ENCODE peak calls at places on chromosomes 4 and X, in five cellular contexts. One of them, this sample, is unnamed.

GRCh38 chr4:67576538-67576937 is 18.0 kb downstream of the STAP1 start:
- DNase-seq in GM04504: no peak
- DNase-seq in stomach: no peak
- DNase-seq in activated CD8-positive, alpha-beta memory T cell treated with anti-CD3 and anti-CD28 coated beads, Interleukin-2, amount 50 U/mL, for 48 hours: no peak
- DNase-seq in NAMALWA: no peak
- DNase-seq in this sample: no peak

GRCh38 chrX:21972721-21973120 is 32.2 kb downstream of the SMS start:
- DNase-seq in stomach: no peak
- DNase-seq in NAMALWA: peak
- DNase-seq in activated CD8-positive, alpha-beta memory T cell treated with anti-CD3 and anti-CD28 coated beads, Interleukin-2, amount 50 U/mL, for 48 hours: no peak
- DNase-seq in GM04504: no peak
- DNase-seq in this sample: no peak

GRCh38 chr4:74444891-74445642 is at the start of gene AREG:
- DNase-seq in NAMALWA: peak
- DNase-seq in stomach: peak
- DNase-seq in activated CD8-positive, alpha-beta memory T cell treated with anti-CD3 and anti-CD28 coated beads, Interleukin-2, amount 50 U/mL, for 48 hours: peak
- DNase-seq in GM04504: no peak
- DNase-seq in this sample: peak

GRCh38 chrX:65697173-65697572 is 29.7 kb downstream of the MSN start:
- DNase-seq in NAMALWA: no peak
- DNase-seq in GM04504: peak
- DNase-seq in stomach: no peak
- DNase-seq in activated CD8-positive, alpha-beta memory T cell treated with anti-CD3 and anti-CD28 coated beads, Interleukin-2, amount 50 U/mL, for 48 hours: no peak
- DNase-seq in this sample: no peak

GRCh38 chr4:2729533-2729875 is 26.6 kb downstream of the TNIP2 start:
- DNase-seq in GM04504: no peak
- DNase-seq in NAMALWA: no peak
- DNase-seq in activated CD8-positive, alpha-beta memory T cell treated with anti-CD3 and anti-CD28 coated beads, Interleukin-2, amount 50 U/mL, for 48 hours: no peak
- DNase-seq in stomach: no peak
- DNase-seq in this sample: no peak

GRCh38 chr4:161248880-161249279 is 914.9 kb downstream of the FSTL5 start:
- DNase-seq in stomach: no peak
- DNase-seq in NAMALWA: no peak
- DNase-seq in activated CD8-positive, alpha-beta memory T cell treated with anti-CD3 and anti-CD28 coated beads, Interleukin-2, amount 50 U/mL, for 48 hours: no peak
- DNase-seq in GM04504: no peak
- DNase-seq in this sample: no peak

GRCh38 chr4:8700576-8700975 is 108.0 kb downstream of the CPZ start:
- DNase-seq in stomach: peak
- DNase-seq in GM04504: no peak
- DNase-seq in activated CD8-positive, alpha-beta memory T cell treated with anti-CD3 and anti-CD28 coated beads, Interleukin-2, amount 50 U/mL, for 48 hours: peak
- DNase-seq in NAMALWA: no peak
- DNase-seq in this sample: no peak

GRCh38 chrX:7351946-7352345 is 204.0 kb upstream of the PUDP start:
- DNase-seq in activated CD8-positive, alpha-beta memory T cell treated with anti-CD3 and anti-CD28 coated beads, Interleukin-2, amount 50 U/mL, for 48 hours: no peak
- DNase-seq in GM04504: no peak
- DNase-seq in NAMALWA: no peak
- DNase-seq in stomach: no peak
- DNase-seq in this sample: no peak

GRCh38 chr4:30821891-30822612 is 101.9 kb downstream of the PCDH7 start:
- DNase-seq in GM04504: no peak
- DNase-seq in NAMALWA: no peak
- DNase-seq in stomach: no peak
- DNase-seq in activated CD8-positive, alpha-beta memory T cell treated with anti-CD3 and anti-CD28 coated beads, Interleukin-2, amount 50 U/mL, for 48 hours: no peak
- DNase-seq in this sample: no peak

GRCh38 chrX:39491548-39492297 is 606.0 kb downstream of the BCOR start:
- DNase-seq in stomach: no peak
- DNase-seq in GM04504: no peak
- DNase-seq in NAMALWA: peak
- DNase-seq in activated CD8-positive, alpha-beta memory T cell treated with anti-CD3 and anti-CD28 coated beads, Interleukin-2, amount 50 U/mL, for 48 hours: peak
- DNase-seq in this sample: no peak

GRCh38 chrX:6132970-6133369 is 95.7 kb downstream of the NLGN4X start:
- DNase-seq in activated CD8-positive, alpha-beta memory T cell treated with anti-CD3 and anti-CD28 coated beads, Interleukin-2, amount 50 U/mL, for 48 hours: no peak
- DNase-seq in NAMALWA: no peak
- DNase-seq in stomach: no peak
- DNase-seq in GM04504: no peak
- DNase-seq in this sample: no peak

GRCh38 chr4:26023191-26023972 is 109.4 kb downstream of the SMIM20 start:
- DNase-seq in activated CD8-positive, alpha-beta memory T cell treated with anti-CD3 and anti-CD28 coated beads, Interleukin-2, amount 50 U/mL, for 48 hours: peak
- DNase-seq in GM04504: no peak
- DNase-seq in NAMALWA: no peak
- DNase-seq in stomach: no peak
- DNase-seq in this sample: no peak

GRCh38 chr4:180150818-180151217 is 2092.4 kb upstream of the TENM3 start:
- DNase-seq in stomach: no peak
- DNase-seq in GM04504: no peak
- DNase-seq in NAMALWA: peak
- DNase-seq in activated CD8-positive, alpha-beta memory T cell treated with anti-CD3 and anti-CD28 coated beads, Interleukin-2, amount 50 U/mL, for 48 hours: no peak
- DNase-seq in this sample: no peak

GRCh38 chr4:2849267-2850140 is 5.9 kb downstream of the ADD1 start:
- DNase-seq in stomach: peak
- DNase-seq in NAMALWA: no peak
- DNase-seq in GM04504: no peak
- DNase-seq in activated CD8-positive, alpha-beta memory T cell treated with anti-CD3 and anti-CD28 coated beads, Interleukin-2, amount 50 U/mL, for 48 hours: no peak
- DNase-seq in this sample: peak

GRCh38 chrX:151516538-151517187 is 46.8 kb upstream of the PASD1 start:
- DNase-seq in NAMALWA: no peak
- DNase-seq in stomach: no peak
- DNase-seq in activated CD8-positive, alpha-beta memory T cell treated with anti-CD3 and anti-CD28 coated beads, Interleukin-2, amount 50 U/mL, for 48 hours: no peak
- DNase-seq in GM04504: no peak
- DNase-seq in this sample: no peak

GRCh38 chrX:124488412-124489161 is 142.2 kb downstream of the SH2D1A start:
- DNase-seq in stomach: no peak
- DNase-seq in activated CD8-positive, alpha-beta memory T cell treated with anti-CD3 and anti-CD28 coated beads, Interleukin-2, amount 50 U/mL, for 48 hours: no peak
- DNase-seq in GM04504: no peak
- DNase-seq in NAMALWA: no peak
- DNase-seq in this sample: no peak

GRCh38 chr4:46934731-46935130 is 25.7 kb upstream of the COX7B2 start:
- DNase-seq in GM04504: no peak
- DNase-seq in NAMALWA: no peak
- DNase-seq in stomach: no peak
- DNase-seq in activated CD8-positive, alpha-beta memory T cell treated with anti-CD3 and anti-CD28 coated beads, Interleukin-2, amount 50 U/mL, for 48 hours: no peak
- DNase-seq in this sample: no peak

GRCh38 chr4:53651142-53651720 is 59.9 kb upstream of the LNX1 start:
- DNase-seq in activated CD8-positive, alpha-beta memory T cell treated with anti-CD3 and anti-CD28 coated beads, Interleukin-2, amount 50 U/mL, for 48 hours: no peak
- DNase-seq in NAMALWA: no peak
- DNase-seq in GM04504: no peak
- DNase-seq in stomach: peak
- DNase-seq in this sample: no peak

GRCh38 chrX:20519826-20520225 is 253.1 kb upstream of the RPS6KA3 start:
- DNase-seq in activated CD8-positive, alpha-beta memory T cell treated with anti-CD3 and anti-CD28 coated beads, Interleukin-2, amount 50 U/mL, for 48 hours: no peak
- DNase-seq in NAMALWA: no peak
- DNase-seq in stomach: no peak
- DNase-seq in GM04504: no peak
- DNase-seq in this sample: no peak

GRCh38 chr4:177228599-177228998 is 81.1 kb upstream of the NEIL3 start:
- DNase-seq in stomach: no peak
- DNase-seq in NAMALWA: no peak
- DNase-seq in GM04504: no peak
- DNase-seq in activated CD8-positive, alpha-beta memory T cell treated with anti-CD3 and anti-CD28 coated beads, Interleukin-2, amount 50 U/mL, for 48 hours: no peak
- DNase-seq in this sample: no peak

GRCh38 chr4:142823796-142824195 is 22.3 kb downstream of the INPP4B start:
- DNase-seq in NAMALWA: no peak
- DNase-seq in activated CD8-positive, alpha-beta memory T cell treated with anti-CD3 and anti-CD28 coated beads, Interleukin-2, amount 50 U/mL, for 48 hours: no peak
- DNase-seq in GM04504: no peak
- DNase-seq in stomach: no peak
- DNase-seq in this sample: no peak

GRCh38 chrX:104307341-104307740 is 52.6 kb upstream of the ESX1 start:
- DNase-seq in activated CD8-positive, alpha-beta memory T cell treated with anti-CD3 and anti-CD28 coated beads, Interleukin-2, amount 50 U/mL, for 48 hours: no peak
- DNase-seq in GM04504: no peak
- DNase-seq in NAMALWA: no peak
- DNase-seq in stomach: no peak
- DNase-seq in this sample: no peak

GRCh38 chrX:30735839-30736238 is 82.6 kb downstream of the GK start:
- DNase-seq in activated CD8-positive, alpha-beta memory T cell treated with anti-CD3 and anti-CD28 coated beads, Interleukin-2, amount 50 U/mL, for 48 hours: peak
- DNase-seq in GM04504: peak
- DNase-seq in NAMALWA: peak
- DNase-seq in stomach: peak
- DNase-seq in this sample: peak

GRCh38 chrX:108610141-108610540 is 126.2 kb downstream of the IRS4 start:
- DNase-seq in activated CD8-positive, alpha-beta memory T cell treated with anti-CD3 and anti-CD28 coated beads, Interleukin-2, amount 50 U/mL, for 48 hours: no peak
- DNase-seq in NAMALWA: no peak
- DNase-seq in GM04504: no peak
- DNase-seq in stomach: no peak
- DNase-seq in this sample: no peak

GRCh38 chrX:65723706-65724105 is 56.3 kb downstream of the MSN start:
- DNase-seq in NAMALWA: no peak
- DNase-seq in activated CD8-positive, alpha-beta memory T cell treated with anti-CD3 and anti-CD28 coated beads, Interleukin-2, amount 50 U/mL, for 48 hours: no peak
- DNase-seq in stomach: no peak
- DNase-seq in GM04504: no peak
- DNase-seq in this sample: no peak

GRCh38 chr4:137981277-137981676 is 260.9 kb downstream of the SLC7A11 start:
- DNase-seq in GM04504: no peak
- DNase-seq in activated CD8-positive, alpha-beta memory T cell treated with anti-CD3 and anti-CD28 coated beads, Interleukin-2, amount 50 U/mL, for 48 hours: no peak
- DNase-seq in NAMALWA: no peak
- DNase-seq in stomach: no peak
- DNase-seq in this sample: no peak

GRCh38 chrX:69025802-69026301 is 139.4 kb downstream of the PJA1 start:
- DNase-seq in GM04504: no peak
- DNase-seq in activated CD8-positive, alpha-beta memory T cell treated with anti-CD3 and anti-CD28 coated beads, Interleukin-2, amount 50 U/mL, for 48 hours: no peak
- DNase-seq in NAMALWA: no peak
- DNase-seq in stomach: no peak
- DNase-seq in this sample: no peak

GRCh38 chr4:178633263-178633662 is 1191.0 kb upstream of the AGA start:
- DNase-seq in activated CD8-positive, alpha-beta memory T cell treated with anti-CD3 and anti-CD28 coated beads, Interleukin-2, amount 50 U/mL, for 48 hours: no peak
- DNase-seq in NAMALWA: peak
- DNase-seq in stomach: no peak
- DNase-seq in GM04504: no peak
- DNase-seq in this sample: no peak

GRCh38 chr4:174362340-174362739 is 78.6 kb downstream of the CEP44 start:
- DNase-seq in NAMALWA: no peak
- DNase-seq in stomach: peak
- DNase-seq in GM04504: no peak
- DNase-seq in activated CD8-positive, alpha-beta memory T cell treated with anti-CD3 and anti-CD28 coated beads, Interleukin-2, amount 50 U/mL, for 48 hours: no peak
- DNase-seq in this sample: no peak

GRCh38 chrX:124435616-124436015 is 89.3 kb downstream of the SH2D1A start:
- DNase-seq in activated CD8-positive, alpha-beta memory T cell treated with anti-CD3 and anti-CD28 coated beads, Interleukin-2, amount 50 U/mL, for 48 hours: no peak
- DNase-seq in NAMALWA: no peak
- DNase-seq in stomach: no peak
- DNase-seq in GM04504: no peak
- DNase-seq in this sample: no peak

GRCh38 chr4:164252286-164252685 is 501.6 kb upstream of the SMIM31 start:
- DNase-seq in GM04504: no peak
- DNase-seq in activated CD8-positive, alpha-beta memory T cell treated with anti-CD3 and anti-CD28 coated beads, Interleukin-2, amount 50 U/mL, for 48 hours: no peak
- DNase-seq in NAMALWA: no peak
- DNase-seq in stomach: no peak
- DNase-seq in this sample: no peak

GRCh38 chr4:105895609-105896460 is 564 bp downstream of the NPNT start:
- DNase-seq in NAMALWA: no peak
- DNase-seq in stomach: no peak
- DNase-seq in activated CD8-positive, alpha-beta memory T cell treated with anti-CD3 and anti-CD28 coated beads, Interleukin-2, amount 50 U/mL, for 48 hours: peak
- DNase-seq in GM04504: no peak
- DNase-seq in this sample: peak

GRCh38 chrX:41482153-41482850 is 35.2 kb downstream of the NYX start:
- DNase-seq in NAMALWA: no peak
- DNase-seq in stomach: no peak
- DNase-seq in GM04504: no peak
- DNase-seq in activated CD8-positive, alpha-beta memory T cell treated with anti-CD3 and anti-CD28 coated beads, Interleukin-2, amount 50 U/mL, for 48 hours: no peak
- DNase-seq in this sample: peak

GRCh38 chrX:15464704-15465103 is 28.4 kb downstream of the PIR start:
- DNase-seq in activated CD8-positive, alpha-beta memory T cell treated with anti-CD3 and anti-CD28 coated beads, Interleukin-2, amount 50 U/mL, for 48 hours: no peak
- DNase-seq in GM04504: no peak
- DNase-seq in stomach: no peak
- DNase-seq in NAMALWA: no peak
- DNase-seq in this sample: no peak

GRCh38 chrX:137565921-137566745 is at the start of gene ZIC3:
- DNase-seq in activated CD8-positive, alpha-beta memory T cell treated with anti-CD3 and anti-CD28 coated beads, Interleukin-2, amount 50 U/mL, for 48 hours: no peak
- DNase-seq in NAMALWA: no peak
- DNase-seq in stomach: peak
- DNase-seq in GM04504: no peak
- DNase-seq in this sample: no peak

GRCh38 chr4:73589261-73589847 is 30.9 kb downstream of the RASSF6 start:
- DNase-seq in stomach: no peak
- DNase-seq in GM04504: peak
- DNase-seq in activated CD8-positive, alpha-beta memory T cell treated with anti-CD3 and anti-CD28 coated beads, Interleukin-2, amount 50 U/mL, for 48 hours: no peak
- DNase-seq in NAMALWA: peak
- DNase-seq in this sample: no peak

GRCh38 chrX:39729834-39730670 is 367.7 kb downstream of the BCOR start:
- DNase-seq in GM04504: no peak
- DNase-seq in NAMALWA: no peak
- DNase-seq in stomach: no peak
- DNase-seq in activated CD8-positive, alpha-beta memory T cell treated with anti-CD3 and anti-CD28 coated beads, Interleukin-2, amount 50 U/mL, for 48 hours: no peak
- DNase-seq in this sample: no peak

GRCh38 chr4:43471950-43472349 is 579.4 kb downstream of the GRXCR1 start:
- DNase-seq in activated CD8-positive, alpha-beta memory T cell treated with anti-CD3 and anti-CD28 coated beads, Interleukin-2, amount 50 U/mL, for 48 hours: no peak
- DNase-seq in GM04504: no peak
- DNase-seq in stomach: no peak
- DNase-seq in NAMALWA: peak
- DNase-seq in this sample: no peak

GRCh38 chrX:4118666-4119530 is 405.4 kb upstream of the PRKX start:
- DNase-seq in stomach: no peak
- DNase-seq in NAMALWA: no peak
- DNase-seq in activated CD8-positive, alpha-beta memory T cell treated with anti-CD3 and anti-CD28 coated beads, Interleukin-2, amount 50 U/mL, for 48 hours: no peak
- DNase-seq in GM04504: no peak
- DNase-seq in this sample: no peak